ENCODE peak calls at places on chromosome 6, in five cellular contexts. One of them, this sample, is unnamed.

GRCh38 chr6:40947876-40948514 is 91.0 kb downstream of the UNC5CL start:
- DNase-seq in left ventricle myocardium inferior: no peak
- DNase-seq in HEK293T: no peak
- DNase-seq in EL: peak
- DNase-seq in cardiac fibroblast: peak
- DNase-seq in this sample: peak

GRCh38 chr6:151693366-151693765 is 114.1 kb upstream of the ESR1 start:
- DNase-seq in left ventricle myocardium inferior: no peak
- DNase-seq in HEK293T: no peak
- DNase-seq in EL: no peak
- DNase-seq in cardiac fibroblast: no peak
- DNase-seq in this sample: no peak

GRCh38 chr6:47034919-47035318 is 7.2 kb downstream of the ADGRF1 start:
- DNase-seq in left ventricle myocardium inferior: no peak
- DNase-seq in HEK293T: peak
- DNase-seq in EL: peak
- DNase-seq in cardiac fibroblast: peak
- DNase-seq in this sample: peak

GRCh38 chr6:151119823-151120524 is 119.8 kb upstream of the AKAP12 start:
- DNase-seq in left ventricle myocardium inferior: no peak
- DNase-seq in HEK293T: peak
- DNase-seq in EL: no peak
- DNase-seq in cardiac fibroblast: no peak
- DNase-seq in this sample: no peak

GRCh38 chr6:56528412-56528841 is 114.3 kb downstream of the DST start:
- DNase-seq in left ventricle myocardium inferior: no peak
- DNase-seq in HEK293T: no peak
- DNase-seq in EL: peak
- DNase-seq in cardiac fibroblast: peak
- DNase-seq in this sample: peak

GRCh38 chr6:103893082-103893481 is 966.6 kb downstream of the HACE1 start:
- DNase-seq in left ventricle myocardium inferior: no peak
- DNase-seq in HEK293T: no peak
- DNase-seq in EL: no peak
- DNase-seq in cardiac fibroblast: peak
- DNase-seq in this sample: peak

GRCh38 chr6:10315631-10316145 is 99.2 kb downstream of the TFAP2A start:
- DNase-seq in left ventricle myocardium inferior: no peak
- DNase-seq in HEK293T: no peak
- DNase-seq in EL: no peak
- DNase-seq in cardiac fibroblast: no peak
- DNase-seq in this sample: no peak

GRCh38 chr6:3309391-3310050 is 50.8 kb downstream of the PSMG4 start:
- DNase-seq in left ventricle myocardium inferior: no peak
- DNase-seq in HEK293T: no peak
- DNase-seq in EL: no peak
- DNase-seq in cardiac fibroblast: no peak
- DNase-seq in this sample: no peak

GRCh38 chr6:158409451-158409850 is 97.2 kb downstream of the TULP4 start:
- DNase-seq in left ventricle myocardium inferior: peak
- DNase-seq in HEK293T: no peak
- DNase-seq in EL: peak
- DNase-seq in cardiac fibroblast: peak
- DNase-seq in this sample: no peak

GRCh38 chr6:116924245-116924644 is 47.2 kb downstream of the RFX6 start:
- DNase-seq in left ventricle myocardium inferior: no peak
- DNase-seq in HEK293T: no peak
- DNase-seq in EL: no peak
- DNase-seq in cardiac fibroblast: no peak
- DNase-seq in this sample: no peak

GRCh38 chr6:160051390-160051789 is 70.2 kb upstream of the SLC22A1 start:
- DNase-seq in left ventricle myocardium inferior: no peak
- DNase-seq in HEK293T: no peak
- DNase-seq in EL: no peak
- DNase-seq in cardiac fibroblast: no peak
- DNase-seq in this sample: no peak

GRCh38 chr6:169212897-169213813 is 40.5 kb downstream of the THBS2 start:
- DNase-seq in left ventricle myocardium inferior: peak
- DNase-seq in HEK293T: no peak
- DNase-seq in EL: peak
- DNase-seq in cardiac fibroblast: peak
- DNase-seq in this sample: peak

GRCh38 chr6:27503436-27504030 is 30.6 kb upstream of the ZNF184 start:
- DNase-seq in left ventricle myocardium inferior: peak
- DNase-seq in HEK293T: peak
- DNase-seq in EL: peak
- DNase-seq in cardiac fibroblast: peak
- DNase-seq in this sample: peak

GRCh38 chr6:157278171-157278570 is 45.1 kb downstream of the TMEM242 start:
- DNase-seq in left ventricle myocardium inferior: no peak
- DNase-seq in HEK293T: no peak
- DNase-seq in EL: no peak
- DNase-seq in cardiac fibroblast: no peak
- DNase-seq in this sample: no peak

GRCh38 chr6:9456241-9456658 is 958.6 kb downstream of the TFAP2A start:
- DNase-seq in left ventricle myocardium inferior: no peak
- DNase-seq in HEK293T: no peak
- DNase-seq in EL: no peak
- DNase-seq in cardiac fibroblast: no peak
- DNase-seq in this sample: no peak

GRCh38 chr6:44868335-44868668 is 459.8 kb upstream of the RUNX2 start:
- DNase-seq in left ventricle myocardium inferior: no peak
- DNase-seq in HEK293T: no peak
- DNase-seq in EL: no peak
- DNase-seq in cardiac fibroblast: no peak
- DNase-seq in this sample: no peak

GRCh38 chr6:333379-334002 is 41.2 kb downstream of the DUSP22 start:
- DNase-seq in left ventricle myocardium inferior: no peak
- DNase-seq in HEK293T: no peak
- DNase-seq in EL: no peak
- DNase-seq in cardiac fibroblast: no peak
- DNase-seq in this sample: peak

GRCh38 chr6:84618046-84618752 is 146.2 kb downstream of the TBX18 start:
- DNase-seq in left ventricle myocardium inferior: no peak
- DNase-seq in HEK293T: no peak
- DNase-seq in EL: peak
- DNase-seq in cardiac fibroblast: peak
- DNase-seq in this sample: peak

GRCh38 chr6:55208469-55208868 is 34.2 kb downstream of the HCRTR2 start:
- DNase-seq in left ventricle myocardium inferior: no peak
- DNase-seq in HEK293T: no peak
- DNase-seq in EL: no peak
- DNase-seq in cardiac fibroblast: no peak
- DNase-seq in this sample: no peak

GRCh38 chr6:24882835-24883555 is 52.8 kb downstream of the RIPOR2 start:
- DNase-seq in left ventricle myocardium inferior: no peak
- DNase-seq in HEK293T: no peak
- DNase-seq in EL: no peak
- DNase-seq in cardiac fibroblast: no peak
- DNase-seq in this sample: no peak

GRCh38 chr6:140370949-140371348 is 996.5 kb upstream of the CITED2 start:
- DNase-seq in left ventricle myocardium inferior: no peak
- DNase-seq in HEK293T: no peak
- DNase-seq in EL: no peak
- DNase-seq in cardiac fibroblast: no peak
- DNase-seq in this sample: no peak

GRCh38 chr6:52739627-52740026 is 23.6 kb downstream of the GSTA2 start:
- DNase-seq in left ventricle myocardium inferior: no peak
- DNase-seq in HEK293T: no peak
- DNase-seq in EL: no peak
- DNase-seq in cardiac fibroblast: peak
- DNase-seq in this sample: no peak

GRCh38 chr6:107116923-107117417 is 1.7 kb upstream of the BEND3 start:
- DNase-seq in left ventricle myocardium inferior: no peak
- DNase-seq in HEK293T: no peak
- DNase-seq in EL: no peak
- DNase-seq in cardiac fibroblast: no peak
- DNase-seq in this sample: no peak

GRCh38 chr6:2514965-2515543 is 235.7 kb downstream of the MYLK4 start:
- DNase-seq in left ventricle myocardium inferior: no peak
- DNase-seq in HEK293T: no peak
- DNase-seq in EL: no peak
- DNase-seq in cardiac fibroblast: no peak
- DNase-seq in this sample: no peak

GRCh38 chr6:4311976-4312860 is 176.8 kb upstream of the ECI2 start:
- DNase-seq in left ventricle myocardium inferior: no peak
- DNase-seq in HEK293T: no peak
- DNase-seq in EL: no peak
- DNase-seq in cardiac fibroblast: no peak
- DNase-seq in this sample: no peak

GRCh38 chr6:3610206-3610605 is 141.3 kb downstream of the PXDC1 start:
- DNase-seq in left ventricle myocardium inferior: no peak
- DNase-seq in HEK293T: no peak
- DNase-seq in EL: peak
- DNase-seq in cardiac fibroblast: no peak
- DNase-seq in this sample: peak

GRCh38 chr6:34389034-34389433 is 3.4 kb downstream of the NUDT3 start:
- DNase-seq in left ventricle myocardium inferior: no peak
- DNase-seq in HEK293T: no peak
- DNase-seq in EL: no peak
- DNase-seq in cardiac fibroblast: no peak
- DNase-seq in this sample: no peak

GRCh38 chr6:7727951-7728854 is 2.3 kb downstream of the BMP6 start:
- DNase-seq in left ventricle myocardium inferior: peak
- DNase-seq in HEK293T: peak
- DNase-seq in EL: peak
- DNase-seq in cardiac fibroblast: peak
- DNase-seq in this sample: peak

GRCh38 chr6:37033255-37033654 is 27.8 kb downstream of the FGD2 start:
- DNase-seq in left ventricle myocardium inferior: no peak
- DNase-seq in HEK293T: no peak
- DNase-seq in EL: peak
- DNase-seq in cardiac fibroblast: no peak
- DNase-seq in this sample: no peak

GRCh38 chr6:75693534-75693933 is 55.5 kb upstream of the MYO6 start:
- DNase-seq in left ventricle myocardium inferior: no peak
- DNase-seq in HEK293T: no peak
- DNase-seq in EL: peak
- DNase-seq in cardiac fibroblast: peak
- DNase-seq in this sample: no peak

GRCh38 chr6:91633374-91634184 is 1046.7 kb upstream of the MAP3K7 start:
- DNase-seq in left ventricle myocardium inferior: no peak
- DNase-seq in HEK293T: no peak
- DNase-seq in EL: no peak
- DNase-seq in cardiac fibroblast: no peak
- DNase-seq in this sample: no peak

GRCh38 chr6:121817141-121817540 is 381.7 kb downstream of the GJA1 start:
- DNase-seq in left ventricle myocardium inferior: no peak
- DNase-seq in HEK293T: no peak
- DNase-seq in EL: no peak
- DNase-seq in cardiac fibroblast: peak
- DNase-seq in this sample: no peak

GRCh38 chr6:50780382-50780781 is 38.3 kb upstream of the TFAP2B start:
- DNase-seq in left ventricle myocardium inferior: no peak
- DNase-seq in HEK293T: no peak
- DNase-seq in EL: no peak
- DNase-seq in cardiac fibroblast: no peak
- DNase-seq in this sample: no peak

GRCh38 chr6:39388526-39389371 is 66.2 kb upstream of the KCNK16 start:
- DNase-seq in left ventricle myocardium inferior: no peak
- DNase-seq in HEK293T: no peak
- DNase-seq in EL: no peak
- DNase-seq in cardiac fibroblast: peak
- DNase-seq in this sample: no peak

This sample was measured in epithelial cell of esophagus.